ENCODE peak calls at places on chromosome 4, in four cellular contexts. S is cerebellar nuclear complex; U is Peyer's patch; B is stimulated activated CD4-positive, alpha-beta T cell treated with anti-CD3 and anti-CD28 coated beads, TNF-alpha, amount 100 ng/mL, for 1 hour. Q is an unnamed sample.

GRCh38 chr4:129545599-129546278 is 449.8 kb downstream of the C4orf33 start:
- DNase-seq in S (no peak), U (no peak), B (no peak), Q (no peak)

GRCh38 chr4:168815373-168816345 is 194.4 kb downstream of the CBR4 start:
- DNase-seq in S (no peak), U (no peak), B (no peak), Q (no peak)

GRCh38 chr4:86831262-86832090 is 17.7 kb downstream of the SLC10A6 start:
- DNase-seq in S (no peak), U (no peak), B (no peak), Q (no peak)

GRCh38 chr4:137541866-137542648 is 9.8 kb upstream of the PCDH18 start:
- DNase-seq in S (no peak), U (no peak), B (no peak), Q (no peak)

GRCh38 chr4:169861592-169861991 is 103.8 kb upstream of the HPF1 start:
- DNase-seq in S (no peak), U (no peak), B (no peak), Q (no peak)

GRCh38 chr4:8315343-8316250 is 46.0 kb downstream of the HTRA3 start:
- DNase-seq in S (no peak), U (peak; percentile 48), B (no peak), Q (no peak)

GRCh38 chr4:16120720-16121119 is 36.9 kb upstream of the PROM1 start:
- DNase-seq in S (no peak), U (no peak), B (no peak), Q (no peak)

GRCh38 chr4:77629885-77630284 is 24.3 kb downstream of the CXCL13 start:
- DNase-seq in S (no peak), U (no peak), B (no peak), Q (no peak)

GRCh38 chr4:176163041-176163440 is 32.3 kb downstream of the SPATA4 start:
- DNase-seq in S (no peak), U (no peak), B (no peak), Q (no peak)

GRCh38 chr4:159312236-159312635 is 209.4 kb downstream of the RAPGEF2 start:
- DNase-seq in S (no peak), U (no peak), B (no peak), Q (no peak)

GRCh38 chr4:4269326-4269725 is 20.6 kb downstream of the LYAR start:
- DNase-seq in S (no peak), U (no peak), B (no peak), Q (no peak)

GRCh38 chr4:41320786-41321185 is 64.1 kb downstream of the UCHL1 start:
- DNase-seq in S (no peak), U (no peak), B (no peak), Q (no peak)